ENCODE peak calls at places on chromosomes 2 and 18, in six cellular contexts. Y is HCT116, X is GM23248, G is mesendoderm, T is fibroblast of lung, U is PC-9. E is an unnamed sample.

GRCh38 chr2:28463893-28464292 is 32.0 kb upstream of the PLB1 start:
- DNase-seq in Y (no peak), X (no peak), G (no peak), T (no peak), U (no peak), E (no peak)

GRCh38 chr2:43039376-43040080 is 186.9 kb downstream of the ZFP36L2 start:
- DNase-seq in Y (no peak), X (no peak), G (no peak), T (no peak), U (no peak), E (no peak)

GRCh38 chr2:99183025-99183424 is 2.0 kb downstream of the MRPL30 start:
- DNase-seq in Y (no peak), X (no peak), G (peak; percentile 19), T (no peak), U (peak; percentile 19), E (no peak)

GRCh38 chr2:102122115-102122514 is 20.4 kb upstream of the IL1R1 start:
- DNase-seq in Y (no peak), X (peak; percentile 96), G (no peak), T (peak; percentile 91), U (no peak), E (no peak)

GRCh38 chr2:197261808-197262226 is 48.8 kb downstream of the ANKRD44 start:
- DNase-seq in Y (no peak), X (no peak), G (no peak), T (peak; percentile 53), U (no peak), E (no peak)

GRCh38 chr2:200455958-200456421 is 53.9 kb downstream of the KCTD18 start:
- DNase-seq in Y (no peak), X (peak; percentile 45), G (no peak), T (no peak), U (no peak), E (no peak)

GRCh38 chr2:9867876-9868275 is 24.6 kb downstream of the TAF1B start:
- DNase-seq in Y (no peak), X (no peak), G (no peak), T (no peak), U (no peak), E (no peak)

GRCh38 chr2:134706587-134707329 is 12.0 kb downstream of the TMEM163 start:
- DNase-seq in Y (no peak), X (no peak), G (no peak), T (no peak), U (no peak), E (no peak)

DNA sequence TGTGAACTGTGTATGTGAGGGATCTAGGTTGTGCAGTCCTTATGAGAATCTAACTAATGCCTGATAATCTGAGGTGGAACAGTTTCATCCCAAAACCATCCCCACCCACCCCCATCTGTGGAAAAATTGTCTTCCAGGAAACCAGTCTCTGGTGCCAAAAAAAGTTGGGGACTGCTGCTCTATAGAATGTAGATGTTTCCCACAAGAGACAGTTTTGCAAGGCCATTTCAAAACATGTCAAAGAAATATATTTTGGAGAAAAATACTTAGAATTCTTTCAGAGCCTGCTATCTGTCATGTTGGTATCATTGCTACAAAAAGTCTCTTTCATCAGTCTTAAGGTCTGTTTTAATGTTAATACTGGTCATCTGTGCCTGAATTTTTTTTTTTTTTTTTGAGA is 4.1 kb upstream of the SLC39A10 start:
- DNase-seq in Y (no peak), X (no peak), G (no peak), T (no peak), U (no peak), E (no peak)
- H3K79me2 ChIP-seq in Y (peaks cover 4% of the 10 kb centered on the region), X (peaks cover 8% of the 10 kb centered on the region), G (peaks cover 8% of the 10 kb centered on the region), T (peaks cover 8% of the 10 kb centered on the region), U (peaks cover 3% of the 10 kb centered on the region), E (peaks cover 8% of the 10 kb centered on the region)

GRCh38 chr2:109404681-109405080 is 209.1 kb downstream of the SEPTIN10 start:
- DNase-seq in Y (no peak), X (no peak), G (no peak), T (no peak), U (no peak), E (no peak)

GRCh38 chr2:109401370-109401769 is 212.4 kb downstream of the SEPTIN10 start:
- DNase-seq in Y (no peak), X (no peak), G (no peak), T (no peak), U (no peak), E (no peak)

GRCh38 chr2:109403841-109404201 is 209.9 kb downstream of the SEPTIN10 start:
- DNase-seq in Y (no peak), X (peak; percentile 58), G (no peak), T (no peak), U (no peak), E (no peak)

GRCh38 chr2:109402180-109402579 is 211.6 kb downstream of the SEPTIN10 start:
- DNase-seq in Y (no peak), X (no peak), G (no peak), T (no peak), U (no peak), E (no peak)

GRCh38 chr2:109402980-109403840 is 210.6 kb downstream of the SEPTIN10 start:
- DNase-seq in Y (no peak), X (no peak), G (no peak), T (no peak), U (no peak), E (no peak)
- H3K4me3 ChIP-seq in Y (no peak overlapping the region), X (no peak overlapping the region), G (no peak overlapping the region), T (no peak overlapping the region), U (no peak overlapping the region), E (no peak overlapping the region)

GRCh38 chr2:217801115-217801531 is 201.7 kb downstream of the TNS1 start:
- DNase-seq in Y (no peak), X (no peak), G (peak; percentile 31), T (no peak), U (no peak), E (no peak)
- H3K79me2 ChIP-seq in Y (no peaks in the 10 kb centered on the region), X (no peaks in the 10 kb centered on the region), G (no peaks in the 10 kb centered on the region), T (no peaks in the 10 kb centered on the region), U (no peaks in the 10 kb centered on the region), E (no peaks in the 10 kb centered on the region)

GRCh38 chr2:231396058-231396821 is 730 bp downstream of the B3GNT7 start:
- DNase-seq in Y (no peak), X (no peak), G (no peak), T (no peak), U (no peak), E (peak; percentile 54)

GRCh38 chr2:231398585-231398984 is 3.1 kb downstream of the B3GNT7 start:
- DNase-seq in Y (no peak), X (no peak), G (no peak), T (no peak), U (no peak), E (no peak)

GRCh38 chr2:231395188-231396057 is at the start of gene B3GNT7:
- DNase-seq in Y (no peak), X (no peak), G (no peak), T (no peak), U (peak; percentile 42), E (peak; percentile 74)

GRCh38 chr2:231397928-231398294 is 2.4 kb downstream of the B3GNT7 start:
- DNase-seq in Y (no peak), X (no peak), G (no peak), T (no peak), U (no peak), E (no peak)

GRCh38 chr2:231397011-231397927 is 1.8 kb downstream of the B3GNT7 start:
- DNase-seq in Y (no peak), X (no peak), G (no peak), T (no peak), U (peak; percentile 26), E (no peak)
- H3K4me3 ChIP-seq in Y (peak overlapping the region; percentile 62), X (no peak overlapping the region), G (no peak overlapping the region), T (no peak overlapping the region), U (peak overlapping the region; percentile 69), E (no peak overlapping the region)

GRCh38 chr2:219230201-219230540 is 565 bp downstream of the ANKZF1 start:
- DNase-seq in Y (no peak), X (peak; percentile 79), G (peak; percentile 79), T (peak; percentile 38), U (peak; percentile 31), E (peak; percentile 89)
- H3K79me2 ChIP-seq in Y (peaks cover 27% of the 10 kb centered on the region), X (peaks cover 76% of the 10 kb centered on the region), G (peaks cover 6% of the 10 kb centered on the region), T (peaks cover 16% of the 10 kb centered on the region), U (peaks cover 39% of the 10 kb centered on the region), E (peaks cover 59% of the 10 kb centered on the region)

GRCh38 chr2:69780907-69781306 is 39.0 kb downstream of the ANXA4 start:
- DNase-seq in Y (no peak), X (no peak), G (no peak), T (no peak), U (no peak), E (no peak)

GRCh38 chr2:69785358-69785757 is 43.4 kb downstream of the ANXA4 start:
- DNase-seq in Y (no peak), X (no peak), G (no peak), T (no peak), U (no peak), E (no peak)

GRCh38 chr2:69784228-69784627 is 42.3 kb downstream of the ANXA4 start:
- DNase-seq in Y (no peak), X (no peak), G (no peak), T (no peak), U (no peak), E (no peak)

GRCh38 chr2:69779258-69779989 is 37.5 kb downstream of the ANXA4 start:
- DNase-seq in Y (peak; percentile 76), X (peak; percentile 37), G (peak; percentile 31), T (no peak), U (peak; percentile 27), E (no peak)

DNA sequence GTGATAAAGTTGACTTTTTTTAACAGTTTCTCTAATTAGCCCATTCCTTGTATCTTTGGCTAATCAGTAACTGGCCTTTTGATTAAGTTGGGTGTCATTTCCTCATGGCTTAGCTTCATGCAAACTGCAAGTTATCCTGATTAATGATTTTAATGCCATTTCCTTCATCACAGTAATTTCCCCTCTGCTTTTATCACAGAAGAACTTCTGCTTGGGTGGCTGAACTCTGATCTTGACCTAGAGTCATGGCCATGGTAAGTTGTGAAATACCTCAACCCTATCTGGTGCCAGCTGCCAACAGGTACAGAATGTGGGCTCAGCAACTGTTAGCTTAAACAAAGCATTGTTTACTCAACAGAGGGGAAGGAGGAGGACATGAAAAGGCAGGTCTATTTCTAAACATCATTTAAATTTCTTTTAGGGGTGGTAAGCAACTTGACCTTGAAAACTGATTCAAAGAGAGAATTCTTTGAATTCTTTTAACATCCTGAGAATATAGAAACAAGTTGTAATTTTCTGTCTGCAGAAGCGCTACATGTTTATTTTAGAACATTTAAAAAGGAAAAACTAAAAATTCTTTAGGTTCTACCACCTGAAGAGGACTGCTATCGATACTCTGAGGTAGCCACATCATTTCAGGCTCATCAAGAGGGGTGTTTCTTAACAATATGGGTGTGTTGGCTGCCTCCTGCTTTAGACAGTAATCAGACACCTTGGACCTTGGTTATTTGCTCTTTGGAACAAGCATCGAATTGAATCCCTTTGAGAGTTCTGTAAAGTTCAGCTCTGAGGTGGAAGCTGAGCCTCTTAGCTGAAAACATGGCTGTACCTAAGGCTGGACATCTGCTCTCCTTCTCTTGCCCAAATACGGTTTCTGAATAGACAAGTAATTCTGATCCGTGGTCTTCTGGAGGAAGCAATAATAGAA is 39.7 kb downstream of the ANXA4 start:
- DNase-seq in Y (no peak), X (no peak), G (peak; percentile 45), T (no peak), U (peak; percentile 33), E (no peak)
- H3K4me3 ChIP-seq in Y (no peak overlapping the region), X (no peak overlapping the region), G (no peak overlapping the region), T (no peak overlapping the region), U (no peak overlapping the region), E (no peak overlapping the region)

GRCh38 chr18:13379930-13380665 is 161.5 kb downstream of the LDLRAD4 start:
- DNase-seq in Y (no peak), X (no peak), G (no peak), T (no peak), U (no peak), E (no peak)
- H3K79me2 ChIP-seq in Y (no peaks in the 10 kb centered on the region), X (no peaks in the 10 kb centered on the region), G (no peaks in the 10 kb centered on the region), T (no peaks in the 10 kb centered on the region), U (no peaks in the 10 kb centered on the region), E (no peaks in the 10 kb centered on the region)

E was measured in Karpas-422.